ENCODE peak calls at places on chromosomes 1 and 21, in four cellular contexts. Q, T, K and R are unnamed samples.

GRCh38 chr1:109659997-109660755 is 4.3 kb downstream of the GSTM4 start:
- DNase-seq in Q (no peak), T (no peak), K (no peak), R (no peak)

GRCh38 chr1:55065649-55066048 is 26.3 kb downstream of the PCSK9 start:
- DNase-seq in Q (no peak), T (no peak), K (no peak), R (no peak)

GRCh38 chr1:228143480-228144212 is 3.6 kb downstream of the GUK1 start:
- DNase-seq in Q (no peak), T (no peak), K (no peak), R (no peak)

GRCh38 chr1:219582310-219582709 is 30.6 kb downstream of the ZC3H11B start:
- DNase-seq in Q (peak), T (no peak), K (no peak), R (no peak)

GRCh38 chr1:74652711-74653131 is 20.9 kb downstream of the ERICH3 start:
- DNase-seq in Q (no peak), T (no peak), K (peak), R (peak)

GRCh38 chr1:53294557-53294956 is 33.3 kb downstream of the LRP8 start:
- DNase-seq in Q (no peak), T (no peak), K (no peak), R (no peak)

GRCh38 chr21:43602277-43603229 is 56.7 kb downstream of the HSF2BP start:
- DNase-seq in Q (no peak), T (no peak), K (no peak), R (no peak)

GRCh38 chr1:115203287-115203686 is 114.0 kb upstream of the TSPAN2 start:
- DNase-seq in Q (no peak), T (no peak), K (no peak), R (no peak)

GRCh38 chr1:49160677-49161076 is 384.0 kb upstream of the BEND5 start:
- DNase-seq in Q (no peak), T (no peak), K (no peak), R (no peak)

DNA sequence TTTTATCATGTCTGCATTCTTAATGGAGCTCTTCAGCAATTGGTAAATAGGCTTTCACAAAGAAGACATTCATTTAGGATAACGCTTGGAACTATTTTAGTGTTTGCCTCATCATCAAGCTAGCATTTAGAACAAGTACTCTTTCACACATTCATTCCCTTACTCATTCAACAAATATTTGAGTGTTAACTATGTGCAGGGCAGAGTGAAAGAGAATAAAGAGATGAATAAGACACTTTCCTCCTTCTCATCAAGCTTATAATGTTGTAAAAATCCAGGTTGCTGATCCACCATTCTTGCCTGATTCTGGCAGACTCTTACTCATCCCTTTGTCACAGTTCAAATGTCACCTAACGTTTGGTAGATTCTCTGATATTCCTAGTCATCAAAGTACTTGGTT is 386.4 kb upstream of the BEND5 start:
- DNase-seq in Q (no peak), T (no peak), K (no peak), R (no peak)
- TF ChIP-seq SPI1 in Q (no peak), T (no peak), K (no peak), R (no peak)

GRCh38 chr1:93357242-93357641 is 11.5 kb downstream of the DR1 start:
- DNase-seq in Q (no peak), T (no peak), K (no peak), R (no peak)
- TF ChIP-seq SPI1 in Q (no peak), T (no peak), K (no peak), R (no peak)

GRCh38 chr1:90340604-90341003 is 345.7 kb downstream of the ZNF326 start:
- DNase-seq in Q (no peak), T (no peak), K (no peak), R (no peak)
- TF ChIP-seq SPI1 in Q (no peak), T (no peak), K (no peak), R (no peak)

GRCh38 chr1:60850084-60850483 is 232.3 kb upstream of the NFIA start:
- DNase-seq in Q (no peak), T (no peak), K (no peak), R (no peak)
- TF ChIP-seq SPI1 in Q (no peak), T (no peak), K (no peak), R (no peak)

GRCh38 chr1:242556276-242556675 is 31.8 kb upstream of the PLD5 start:
- DNase-seq in Q (no peak), T (no peak), K (no peak), R (no peak)

GRCh38 chr1:242554577-242554976 is 30.1 kb upstream of the PLD5 start:
- DNase-seq in Q (no peak), T (no peak), K (no peak), R (no peak)
- TF ChIP-seq SPI1 in Q (no peak), T (no peak), K (no peak), R (no peak)

GRCh38 chr1:213884942-213885341 is 102.8 kb upstream of the PROX1 start:
- DNase-seq in Q (no peak), T (no peak), K (no peak), R (no peak)
- TF ChIP-seq SPI1 in Q (no peak), T (no peak), K (no peak), R (no peak)

GRCh38 chr1:35279555-35279904 is 11.0 kb downstream of the ZMYM4 start:
- DNase-seq in Q (no peak), T (no peak), K (no peak), R (no peak)

GRCh38 chr1:35278886-35279554 is 10.5 kb downstream of the ZMYM4 start:
- DNase-seq in Q (no peak), T (peak), K (no peak), R (no peak)

GRCh38 chr1:35280006-35280405 is 11.5 kb downstream of the ZMYM4 start:
- DNase-seq in Q (no peak), T (no peak), K (no peak), R (no peak)

GRCh38 chr1:35282172-35282571 is 13.7 kb downstream of the ZMYM4 start:
- DNase-seq in Q (no peak), T (no peak), K (no peak), R (no peak)

GRCh38 chr1:35281565-35281964 is 13.1 kb downstream of the ZMYM4 start:
- DNase-seq in Q (no peak), T (no peak), K (no peak), R (no peak)
- TF ChIP-seq SPI1 in Q (no peak), T (no peak), K (no peak), R (no peak)

GRCh38 chr21:38298833-38299232 is 42.0 kb downstream of the KCNJ15 start:
- DNase-seq in Q (no peak), T (no peak), K (no peak), R (no peak)

GRCh38 chr21:38295997-38296764 is 39.4 kb downstream of the KCNJ15 start:
- DNase-seq in Q (no peak), T (no peak), K (no peak), R (no peak)

GRCh38 chr21:38299651-38300050 is 42.9 kb downstream of the KCNJ15 start:
- DNase-seq in Q (no peak), T (no peak), K (no peak), R (no peak)

GRCh38 chr21:38297871-38298270 is 41.1 kb downstream of the KCNJ15 start:
- DNase-seq in Q (no peak), T (no peak), K (no peak), R (no peak)

DNA sequence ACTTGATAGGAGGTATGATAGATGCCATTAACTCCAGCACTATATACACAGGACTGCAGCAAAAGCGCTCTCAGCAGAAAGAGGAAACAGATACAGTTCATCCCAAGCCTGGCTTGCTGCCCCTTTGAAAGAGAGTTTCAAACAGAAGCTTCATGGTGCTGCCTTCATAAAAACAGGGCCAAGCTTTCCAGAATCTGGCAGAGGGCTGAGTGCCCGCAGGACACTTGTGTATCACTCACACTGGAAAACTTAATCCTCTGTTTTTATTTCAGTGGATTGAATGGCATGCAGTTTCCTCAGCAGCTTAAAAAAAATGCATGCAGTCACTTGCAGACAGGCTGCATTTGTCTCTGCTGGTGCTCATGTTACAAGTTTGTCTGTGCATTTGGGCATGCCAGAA is 40.4 kb downstream of the KCNJ15 start:
- DNase-seq in Q (no peak), T (no peak), K (no peak), R (no peak)
- TF ChIP-seq SPI1 in Q (no peak), T (no peak), K (no peak), R (no peak)

GRCh38 chr1:88890790-88891317 is 513 bp downstream of the GTF2B start:
- DNase-seq in Q (no peak), T (peak), K (no peak), R (no peak)
- TF ChIP-seq SPI1 in Q (no peak), T (no peak), K (no peak), R (no peak)

DNA sequence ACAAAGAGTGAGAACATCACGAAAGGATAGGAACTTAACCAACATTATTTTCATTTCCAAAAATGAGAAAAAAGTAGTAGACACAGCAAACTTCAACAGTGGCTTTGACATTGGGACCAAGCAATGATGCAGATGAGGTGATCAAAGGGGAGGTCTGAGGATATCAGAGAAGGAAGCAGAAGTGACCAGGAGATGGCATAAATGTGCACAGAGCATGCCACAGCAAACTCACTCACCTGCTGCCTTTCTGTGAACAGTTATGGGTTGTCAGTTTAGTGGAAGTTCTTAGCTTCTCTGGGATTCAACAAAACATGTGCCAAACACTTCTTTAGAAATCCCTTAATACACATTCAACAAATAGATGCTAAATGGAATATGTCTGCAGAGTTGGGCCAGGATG is 290.1 kb downstream of the PLPP3 start:
- DNase-seq in Q (no peak), T (no peak), K (no peak), R (no peak)
- TF ChIP-seq SPI1 in Q (no peak), T (no peak), K (no peak), R (no peak)